ENCODE peak calls at places on chromosomes 13 and 19, in eight cellular contexts. E is A549; R is nephron progenitor cell; G is AG09319; P is fibroblast of mammary gland; D is cardiac muscle cell; O is CD8-positive, alpha-beta T cell; M is lower lobe of right lung. K is an unnamed sample.

GRCh38 chr13:43425234-43425633 is 361.5 kb downstream of the ENOX1 start:
- DNase-seq in E (no peak), R (no peak), G (no peak), P (no peak), D (no peak), O (no peak), M (no peak), K (no peak)

GRCh38 chr13:32040689-32041088 is 9.1 kb downstream of the FRY start:
- DNase-seq in E (no peak), R (no peak), G (no peak), P (peak), D (no peak), O (no peak), M (no peak), K (no peak)

GRCh38 chr13:99307648-99308339 is 595 bp upstream of the GPR183 start:
- DNase-seq in E (no peak), R (no peak), G (no peak), P (peak), D (peak), O (peak), M (peak), K (peak)

GRCh38 chr19:47049307-47049700 is 880 bp upstream of the TMEM160 start:
- DNase-seq in E (no peak), R (no peak), G (no peak), P (peak), D (no peak), O (no peak), M (no peak), K (no peak)

GRCh38 chr19:32336259-32337111 is 8.9 kb upstream of the ZNF507 start:
- DNase-seq in E (no peak), R (no peak), G (no peak), P (peak), D (peak), O (no peak), M (no peak), K (no peak)

GRCh38 chr19:19866599-19867248 is 1.0 kb downstream of the ZNF253 start:
- DNase-seq in E (no peak), R (peak), G (no peak), P (peak), D (peak), O (peak), M (no peak), K (no peak)

GRCh38 chr13:52846567-52847321 is 1.7 kb downstream of the PCDH8 start:
- DNase-seq in E (no peak), R (peak), G (no peak), P (peak), D (peak), O (no peak), M (peak), K (no peak)

GRCh38 chr19:12788025-12788681 is 3.1 kb upstream of the JUNB start:
- DNase-seq in E (no peak), R (no peak), G (no peak), P (no peak), D (no peak), O (no peak), M (no peak), K (no peak)

GRCh38 chr13:40438022-40438692 is 228.3 kb downstream of the FOXO1 start:
- DNase-seq in E (no peak), R (no peak), G (no peak), P (peak), D (no peak), O (no peak), M (no peak), K (no peak)

GRCh38 chr19:51060973-51061372 is 3.9 kb downstream of the KLK13 start:
- DNase-seq in E (no peak), R (no peak), G (no peak), P (no peak), D (no peak), O (no peak), M (no peak), K (no peak)

GRCh38 chr19:55278391-55279135 is 1.3 kb downstream of the HSPBP1 start:
- DNase-seq in E (no peak), R (no peak), G (no peak), P (no peak), D (no peak), O (no peak), M (no peak), K (no peak)

GRCh38 chr13:21010621-21011020 is 50.8 kb downstream of the LATS2 start:
- DNase-seq in E (no peak), R (no peak), G (no peak), P (peak), D (no peak), O (no peak), M (no peak), K (no peak)

GRCh38 chr13:34587586-34587985 is 354.5 kb upstream of the NBEA start:
- DNase-seq in E (no peak), R (no peak), G (no peak), P (no peak), D (no peak), O (no peak), M (no peak), K (no peak)

GRCh38 chr13:113975416-113975815 is 1.5 kb upstream of the C13orf46 start:
- DNase-seq in E (no peak), R (no peak), G (no peak), P (no peak), D (no peak), O (no peak), M (no peak), K (no peak)

GRCh38 chr19:47494729-47495128 is 10.7 kb upstream of the KPTN start:
- DNase-seq in E (no peak), R (no peak), G (no peak), P (no peak), D (no peak), O (no peak), M (no peak), K (no peak)

GRCh38 chr13:107157272-107157671 is 589.3 kb upstream of the ARGLU1 start:
- DNase-seq in E (no peak), R (no peak), G (no peak), P (peak), D (no peak), O (no peak), M (no peak), K (no peak)

GRCh38 chr19:29873024-29873800 is 61.4 kb downstream of the CCNE1 start:
- DNase-seq in E (peak), R (peak), G (no peak), P (no peak), D (peak), O (peak), M (peak), K (peak)

GRCh38 chr19:40608957-40609356 is 7.8 kb downstream of the LTBP4 start:
- DNase-seq in E (no peak), R (no peak), G (no peak), P (no peak), D (no peak), O (no peak), M (no peak), K (no peak)

GRCh38 chr19:53962887-53963435 is at the start of gene CACNG8:
- DNase-seq in E (no peak), R (peak), G (no peak), P (no peak), D (no peak), O (no peak), M (no peak), K (no peak)

GRCh38 chr19:11538232-11539036 is at the start of gene CNN1:
- DNase-seq in E (no peak), R (peak), G (peak), P (peak), D (peak), O (no peak), M (no peak), K (no peak)

GRCh38 chr19:46714523-46715106 is 2.3 kb downstream of the PRKD2 start:
- DNase-seq in E (no peak), R (no peak), G (no peak), P (no peak), D (no peak), O (peak), M (no peak), K (no peak)

GRCh38 chr19:38090561-38090960 is 133.5 kb downstream of the DPF1 start:
- DNase-seq in E (no peak), R (no peak), G (no peak), P (no peak), D (no peak), O (no peak), M (no peak), K (no peak)

GRCh38 chr13:80923907-80924306 is 583.0 kb upstream of the SPRY2 start:
- DNase-seq in E (no peak), R (no peak), G (no peak), P (peak), D (peak), O (no peak), M (no peak), K (no peak)
- TF ChIP-seq CTCF in E (no peak), R (no peak), G (no peak), P (peak), D (peak), O (no peak), M (no peak), K (no peak)

DNA sequence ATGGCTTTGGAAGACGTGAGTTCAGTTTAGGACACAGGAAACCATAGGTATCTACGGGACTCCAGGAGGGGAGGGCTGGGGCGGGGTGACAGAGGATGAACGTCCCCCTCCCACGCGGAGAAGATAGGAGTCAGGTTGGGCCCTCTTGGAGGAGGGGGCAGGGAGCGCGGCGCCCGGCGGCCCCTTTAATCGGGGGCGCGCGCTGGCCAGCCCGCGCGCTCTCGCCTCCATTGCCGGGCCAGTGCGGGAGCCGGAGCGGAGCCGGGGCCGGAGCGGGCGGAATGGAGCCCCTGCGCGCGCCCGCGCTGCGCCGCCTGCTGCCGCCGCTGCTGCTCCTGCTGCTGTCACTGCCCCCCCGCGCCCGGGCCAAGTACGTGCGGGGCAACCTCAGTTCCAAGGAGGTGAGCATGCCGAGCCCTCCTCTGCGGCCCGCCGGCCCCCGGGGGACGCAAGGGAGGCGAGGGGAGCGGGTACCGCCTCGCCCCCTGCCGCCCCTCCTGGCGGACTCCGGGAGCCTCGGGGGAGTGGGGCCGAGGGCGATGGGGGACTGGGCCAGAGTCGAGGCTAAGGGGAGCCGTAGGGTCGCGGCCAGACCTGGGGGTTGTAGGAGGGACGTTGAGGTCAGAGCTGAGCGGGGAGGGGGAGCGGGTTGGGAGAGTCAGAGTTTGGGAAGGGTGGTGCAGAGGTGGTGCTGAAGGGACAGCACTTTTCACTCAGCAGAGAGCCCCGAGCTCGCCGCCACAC is at the start of gene TMEM145:
- DNase-seq in E (peak), R (peak), G (no peak), P (peak), D (peak), O (no peak), M (no peak), K (no peak)
- TF ChIP-seq CTCF in E (peak), R (no peak), G (no peak), P (no peak), D (peak), O (no peak), M (no peak), K (no peak)

DNA sequence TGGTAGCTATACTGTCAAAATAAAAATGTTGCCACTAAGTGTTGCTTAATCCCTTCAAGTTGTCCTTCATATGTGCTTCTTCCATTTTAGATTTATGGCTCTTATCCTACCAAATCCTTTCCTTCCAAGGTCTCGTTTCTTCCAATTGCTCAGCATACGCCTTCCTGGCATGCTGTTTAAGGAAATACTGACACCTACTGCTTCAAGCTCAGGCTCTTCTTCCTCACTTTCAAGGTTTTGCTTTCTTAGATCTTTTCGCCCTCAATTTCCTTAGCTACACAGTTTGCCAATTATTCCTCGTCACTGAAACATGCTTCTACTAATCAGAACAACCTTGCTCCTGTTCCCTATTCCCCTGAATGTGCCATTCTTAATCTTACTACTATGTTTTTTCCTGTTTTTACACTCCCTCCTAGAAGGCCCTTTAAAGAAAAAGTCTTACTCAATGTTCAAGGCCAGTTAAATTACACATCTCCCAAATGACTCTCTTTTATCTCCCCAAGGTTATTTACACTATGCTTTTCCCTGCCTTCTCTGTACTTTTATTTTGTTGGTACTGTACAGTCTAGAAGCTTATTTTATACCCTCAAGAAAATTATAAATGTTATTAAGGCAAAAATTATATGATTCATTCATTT is 343.1 kb downstream of the MZT1 start:
- DNase-seq in E (no peak), R (no peak), G (no peak), P (no peak), D (no peak), O (no peak), M (no peak), K (no peak)
- TF ChIP-seq CTCF in E (no peak), R (no peak), G (no peak), P (no peak), D (no peak), O (no peak), M (no peak), K (no peak)

GRCh38 chr13:39037880-39038568 is at the start of the genes NHLRC3 and PROSER1:
- DNase-seq in E (peak), R (peak), G (peak), P (peak), D (peak), O (peak), M (peak), K (peak)
- TF ChIP-seq CTCF in E (no peak), R (no peak), G (no peak), P (no peak), D (no peak), O (no peak), M (no peak), K (no peak)

K was measured in CD14-positive monocyte.